ENCODE peak calls at places on chromosome X, in ten cellular contexts. One of them, this sample, is unnamed.
A peak's percentile ranks its signal among the peaks of the same experiment; 100 is the strongest.

GRCh38 chrX:136185409-136186022 is 38.2 kb downstream of the FHL1 start:
- DNase-seq in brain microvascular endothelial cell: no peak
- DNase-seq in ureter: no peak
- DNase-seq in SK-N-SH: no peak
- DNase-seq in choroid plexus epithelial cell: peak; percentile 49
- DNase-seq in progenitor cell of endocrine pancreas: no peak
- DNase-seq in CD8-positive, alpha-beta T cell: no peak
- DNase-seq in activated T-cell treated with anti-CD3 and anti-CD28 coated beads for 24 hours: no peak
- DNase-seq in posterior cingulate gyrus: no peak
- DNase-seq in endodermal cell: no peak
- DNase-seq in this sample: peak; percentile 32

GRCh38 chrX:82087699-82088098 is 885.8 kb downstream of the SH3BGRL start:
- DNase-seq in endodermal cell: no peak
- DNase-seq in progenitor cell of endocrine pancreas: no peak
- DNase-seq in CD8-positive, alpha-beta T cell: no peak
- DNase-seq in posterior cingulate gyrus: no peak
- DNase-seq in SK-N-SH: no peak
- DNase-seq in choroid plexus epithelial cell: no peak
- DNase-seq in brain microvascular endothelial cell: no peak
- DNase-seq in ureter: no peak
- DNase-seq in activated T-cell treated with anti-CD3 and anti-CD28 coated beads for 24 hours: no peak
- DNase-seq in this sample: no peak

GRCh38 chrX:136196691-136197155 is 49.4 kb downstream of the FHL1 start:
- DNase-seq in posterior cingulate gyrus: no peak
- DNase-seq in brain microvascular endothelial cell: no peak
- DNase-seq in ureter: no peak
- DNase-seq in activated T-cell treated with anti-CD3 and anti-CD28 coated beads for 24 hours: no peak
- DNase-seq in progenitor cell of endocrine pancreas: no peak
- DNase-seq in SK-N-SH: no peak
- DNase-seq in endodermal cell: no peak
- DNase-seq in CD8-positive, alpha-beta T cell: no peak
- DNase-seq in choroid plexus epithelial cell: no peak
- DNase-seq in this sample: no peak

GRCh38 chrX:119690921-119691716 is 1.8 kb downstream of the SEPTIN6 start:
- DNase-seq in posterior cingulate gyrus: no peak
- DNase-seq in SK-N-SH: peak; percentile 34
- DNase-seq in progenitor cell of endocrine pancreas: no peak
- DNase-seq in endodermal cell: no peak
- DNase-seq in CD8-positive, alpha-beta T cell: peak; percentile 58
- DNase-seq in ureter: no peak
- DNase-seq in choroid plexus epithelial cell: no peak
- DNase-seq in activated T-cell treated with anti-CD3 and anti-CD28 coated beads for 24 hours: no peak
- DNase-seq in brain microvascular endothelial cell: peak; percentile 17
- DNase-seq in this sample: peak; percentile 33

GRCh38 chrX:72254835-72255234 is 16.0 kb upstream of the ERCC6L start:
- DNase-seq in ureter: no peak
- DNase-seq in posterior cingulate gyrus: peak; percentile 37
- DNase-seq in CD8-positive, alpha-beta T cell: no peak
- DNase-seq in SK-N-SH: peak; percentile 33
- DNase-seq in endodermal cell: no peak
- DNase-seq in choroid plexus epithelial cell: no peak
- DNase-seq in brain microvascular endothelial cell: no peak
- DNase-seq in progenitor cell of endocrine pancreas: no peak
- DNase-seq in activated T-cell treated with anti-CD3 and anti-CD28 coated beads for 24 hours: no peak
- DNase-seq in this sample: no peak

GRCh38 chrX:848366-848765 is 217.8 kb downstream of the SHOX start:
- DNase-seq in SK-N-SH: no peak
- DNase-seq in posterior cingulate gyrus: no peak
- DNase-seq in endodermal cell: no peak
- DNase-seq in activated T-cell treated with anti-CD3 and anti-CD28 coated beads for 24 hours: no peak
- DNase-seq in CD8-positive, alpha-beta T cell: no peak
- DNase-seq in progenitor cell of endocrine pancreas: no peak
- DNase-seq in ureter: no peak
- DNase-seq in brain microvascular endothelial cell: no peak
- DNase-seq in choroid plexus epithelial cell: no peak
- DNase-seq in this sample: no peak

GRCh38 chrX:14936561-14936960 is 63.3 kb downstream of the MOSPD2 start:
- DNase-seq in CD8-positive, alpha-beta T cell: no peak
- DNase-seq in activated T-cell treated with anti-CD3 and anti-CD28 coated beads for 24 hours: no peak
- DNase-seq in SK-N-SH: no peak
- DNase-seq in endodermal cell: no peak
- DNase-seq in choroid plexus epithelial cell: peak; percentile 73
- DNase-seq in progenitor cell of endocrine pancreas: no peak
- DNase-seq in ureter: no peak
- DNase-seq in posterior cingulate gyrus: no peak
- DNase-seq in brain microvascular endothelial cell: peak; percentile 62
- DNase-seq in this sample: peak; percentile 20

GRCh38 chrX:123422875-123423274 is 238.8 kb downstream of the GRIA3 start:
- DNase-seq in CD8-positive, alpha-beta T cell: no peak
- DNase-seq in endodermal cell: peak; percentile 51
- DNase-seq in ureter: no peak
- DNase-seq in brain microvascular endothelial cell: peak; percentile 19
- DNase-seq in progenitor cell of endocrine pancreas: no peak
- DNase-seq in activated T-cell treated with anti-CD3 and anti-CD28 coated beads for 24 hours: no peak
- DNase-seq in SK-N-SH: peak; percentile 14
- DNase-seq in choroid plexus epithelial cell: peak; percentile 67
- DNase-seq in posterior cingulate gyrus: peak; percentile 71
- DNase-seq in this sample: peak; percentile 22

GRCh38 chrX:48715876-48716502 is 19.5 kb downstream of the SUV39H1 start:
- DNase-seq in progenitor cell of endocrine pancreas: no peak
- DNase-seq in ureter: no peak
- DNase-seq in posterior cingulate gyrus: no peak
- DNase-seq in CD8-positive, alpha-beta T cell: no peak
- DNase-seq in SK-N-SH: no peak
- DNase-seq in endodermal cell: no peak
- DNase-seq in choroid plexus epithelial cell: no peak
- DNase-seq in activated T-cell treated with anti-CD3 and anti-CD28 coated beads for 24 hours: no peak
- DNase-seq in brain microvascular endothelial cell: no peak
- DNase-seq in this sample: no peak

GRCh38 chrX:154436597-154437397 is at the start of gene GDI1:
- DNase-seq in choroid plexus epithelial cell: no peak
- DNase-seq in posterior cingulate gyrus: peak; percentile 84
- DNase-seq in endodermal cell: peak; percentile 76
- DNase-seq in progenitor cell of endocrine pancreas: no peak
- DNase-seq in CD8-positive, alpha-beta T cell: peak; percentile 75
- DNase-seq in brain microvascular endothelial cell: no peak
- DNase-seq in ureter: no peak
- DNase-seq in SK-N-SH: peak; percentile 91
- DNase-seq in activated T-cell treated with anti-CD3 and anti-CD28 coated beads for 24 hours: peak; percentile 34
- DNase-seq in this sample: peak; percentile 69

GRCh38 chrX:123626962-123627361 is 105.9 kb downstream of the THOC2 start:
- DNase-seq in endodermal cell: no peak
- DNase-seq in brain microvascular endothelial cell: peak; percentile 20
- DNase-seq in SK-N-SH: no peak
- DNase-seq in CD8-positive, alpha-beta T cell: no peak
- DNase-seq in progenitor cell of endocrine pancreas: no peak
- DNase-seq in posterior cingulate gyrus: no peak
- DNase-seq in ureter: no peak
- DNase-seq in activated T-cell treated with anti-CD3 and anti-CD28 coated beads for 24 hours: no peak
- DNase-seq in choroid plexus epithelial cell: peak; percentile 33
- DNase-seq in this sample: no peak

GRCh38 chrX:74535211-74535621 is 79.2 kb downstream of the RLIM start:
- DNase-seq in brain microvascular endothelial cell: peak; percentile 31
- DNase-seq in endodermal cell: peak; percentile 65
- DNase-seq in posterior cingulate gyrus: no peak
- DNase-seq in SK-N-SH: peak; percentile 54
- DNase-seq in choroid plexus epithelial cell: peak; percentile 79
- DNase-seq in activated T-cell treated with anti-CD3 and anti-CD28 coated beads for 24 hours: no peak
- DNase-seq in progenitor cell of endocrine pancreas: no peak
- DNase-seq in CD8-positive, alpha-beta T cell: no peak
- DNase-seq in ureter: no peak
- DNase-seq in this sample: peak; percentile 88

GRCh38 chrX:110089656-110090404 is 86.9 kb downstream of the TMEM164 start:
- DNase-seq in brain microvascular endothelial cell: no peak
- DNase-seq in endodermal cell: no peak
- DNase-seq in progenitor cell of endocrine pancreas: no peak
- DNase-seq in activated T-cell treated with anti-CD3 and anti-CD28 coated beads for 24 hours: no peak
- DNase-seq in CD8-positive, alpha-beta T cell: no peak
- DNase-seq in posterior cingulate gyrus: no peak
- DNase-seq in ureter: no peak
- DNase-seq in choroid plexus epithelial cell: no peak
- DNase-seq in SK-N-SH: no peak
- DNase-seq in this sample: no peak

GRCh38 chrX:23959781-23960180 is 52.0 kb downstream of the CXorf58 start:
- DNase-seq in posterior cingulate gyrus: no peak
- DNase-seq in SK-N-SH: no peak
- DNase-seq in choroid plexus epithelial cell: no peak
- DNase-seq in endodermal cell: peak; percentile 57
- DNase-seq in activated T-cell treated with anti-CD3 and anti-CD28 coated beads for 24 hours: no peak
- DNase-seq in ureter: no peak
- DNase-seq in CD8-positive, alpha-beta T cell: no peak
- DNase-seq in brain microvascular endothelial cell: no peak
- DNase-seq in progenitor cell of endocrine pancreas: no peak
- DNase-seq in this sample: no peak

GRCh38 chrX:133415276-133416105 is at the start of gene GPC4:
- DNase-seq in CD8-positive, alpha-beta T cell: no peak
- DNase-seq in endodermal cell: peak; percentile 90
- DNase-seq in choroid plexus epithelial cell: peak; percentile 41
- DNase-seq in brain microvascular endothelial cell: peak; percentile 6
- DNase-seq in SK-N-SH: peak; percentile 76
- DNase-seq in posterior cingulate gyrus: peak; percentile 80
- DNase-seq in progenitor cell of endocrine pancreas: peak; percentile 59
- DNase-seq in activated T-cell treated with anti-CD3 and anti-CD28 coated beads for 24 hours: no peak
- DNase-seq in ureter: peak; percentile 62
- DNase-seq in this sample: peak; percentile 81

GRCh38 chrX:139559383-139560042 is 29.0 kb downstream of the F9 start:
- DNase-seq in endodermal cell: peak; percentile 71
- DNase-seq in choroid plexus epithelial cell: peak; percentile 35
- DNase-seq in CD8-positive, alpha-beta T cell: no peak
- DNase-seq in activated T-cell treated with anti-CD3 and anti-CD28 coated beads for 24 hours: no peak
- DNase-seq in progenitor cell of endocrine pancreas: peak; percentile 30
- DNase-seq in ureter: peak; percentile 47
- DNase-seq in SK-N-SH: peak; percentile 20
- DNase-seq in posterior cingulate gyrus: no peak
- DNase-seq in brain microvascular endothelial cell: peak; percentile 16
- DNase-seq in this sample: peak; percentile 89

GRCh38 chrX:82748901-82749505 is 759.1 kb upstream of the POU3F4 start:
- DNase-seq in SK-N-SH: no peak
- DNase-seq in ureter: no peak
- DNase-seq in posterior cingulate gyrus: no peak
- DNase-seq in brain microvascular endothelial cell: no peak
- DNase-seq in progenitor cell of endocrine pancreas: no peak
- DNase-seq in CD8-positive, alpha-beta T cell: no peak
- DNase-seq in activated T-cell treated with anti-CD3 and anti-CD28 coated beads for 24 hours: no peak
- DNase-seq in choroid plexus epithelial cell: no peak
- DNase-seq in endodermal cell: no peak
- DNase-seq in this sample: no peak

GRCh38 chrX:107324493-107325310 is 118.3 kb downstream of the DNAAF6 start:
- DNase-seq in brain microvascular endothelial cell: peak; percentile 7
- DNase-seq in posterior cingulate gyrus: peak; percentile 61
- DNase-seq in endodermal cell: peak; percentile 96
- DNase-seq in progenitor cell of endocrine pancreas: peak; percentile 80
- DNase-seq in activated T-cell treated with anti-CD3 and anti-CD28 coated beads for 24 hours: no peak
- DNase-seq in ureter: no peak
- DNase-seq in choroid plexus epithelial cell: peak; percentile 36
- DNase-seq in CD8-positive, alpha-beta T cell: no peak
- DNase-seq in SK-N-SH: peak; percentile 74
- DNase-seq in this sample: peak; percentile 25

GRCh38 chrX:154056739-154057367 is 37.2 kb upstream of the IRAK1 start:
- DNase-seq in posterior cingulate gyrus: no peak
- DNase-seq in SK-N-SH: no peak
- DNase-seq in brain microvascular endothelial cell: no peak
- DNase-seq in progenitor cell of endocrine pancreas: no peak
- DNase-seq in endodermal cell: no peak
- DNase-seq in ureter: peak; percentile 54
- DNase-seq in CD8-positive, alpha-beta T cell: no peak
- DNase-seq in choroid plexus epithelial cell: peak; percentile 38
- DNase-seq in activated T-cell treated with anti-CD3 and anti-CD28 coated beads for 24 hours: no peak
- DNase-seq in this sample: no peak

GRCh38 chrX:134377537-134377936 is 82.4 kb upstream of the HPRT1 start:
- DNase-seq in endodermal cell: no peak
- DNase-seq in choroid plexus epithelial cell: peak; percentile 73
- DNase-seq in SK-N-SH: peak; percentile 37
- DNase-seq in progenitor cell of endocrine pancreas: no peak
- DNase-seq in activated T-cell treated with anti-CD3 and anti-CD28 coated beads for 24 hours: no peak
- DNase-seq in ureter: no peak
- DNase-seq in posterior cingulate gyrus: no peak
- DNase-seq in CD8-positive, alpha-beta T cell: no peak
- DNase-seq in brain microvascular endothelial cell: peak; percentile 58
- DNase-seq in this sample: peak; percentile 67